ENCODE peak calls at places on chromosomes 6 and 20, in six cellular contexts. J is NCI-H1417; S is mesothelial cell of epicardium; K is BJ; V is activated CD4-positive, alpha-beta T cell treated with anti-CD3 and anti-CD28 coated beads for 36 hours; T is AML-193. H is an unnamed sample.

GRCh38 chr6:168208436-168208835 is 111.1 kb downstream of the DACT2 start:
- DNase-seq in J (no peak), S (no peak), K (no peak), V (no peak), T (no peak), H (no peak)

GRCh38 chr6:5084192-5084786 is 852 bp upstream of the PPP1R3G start:
- DNase-seq in J (no peak), S (no peak), K (no peak), V (peak; percentile 31), T (no peak), H (peak; percentile 17)

GRCh38 chr20:52242237-52243230 is 51.0 kb upstream of the ZFP64 start:
- DNase-seq in J (no peak), S (no peak), K (no peak), V (no peak), T (peak; percentile 23), H (no peak)

GRCh38 chr6:30163090-30163917 is at the start of gene TRIM15:
- DNase-seq in J (no peak), S (no peak), K (no peak), V (peak; percentile 80), T (no peak), H (no peak)

GRCh38 chr20:12827796-12828406 is 180.9 kb upstream of the SPTLC3 start:
- DNase-seq in J (peak; percentile 9), S (no peak), K (no peak), V (no peak), T (no peak), H (peak; percentile 58)

GRCh38 chr6:129050086-129050485 is 167.1 kb downstream of the LAMA2 start:
- DNase-seq in J (no peak), S (no peak), K (no peak), V (no peak), T (no peak), H (no peak)

GRCh38 chr20:45469336-45470261 is at the start of gene WFDC2:
- DNase-seq in J (peak; percentile 76), S (peak; percentile 53), K (no peak), V (peak; percentile 28), T (no peak), H (peak; percentile 53)

GRCh38 chr6:75382634-75382900 is 98.0 kb upstream of the TMEM30A start:
- DNase-seq in J (no peak), S (no peak), K (no peak), V (no peak), T (no peak), H (no peak)

GRCh38 chr6:81997091-81997926 is 244.8 kb upstream of the TENT5A start:
- DNase-seq in J (no peak), S (no peak), K (no peak), V (no peak), T (peak; percentile 77), H (no peak)

H was measured in retina.